ENCODE peak calls at places on chromosomes 13 and 19, in ten cellular contexts. E, I, G, T, Z, L, M, U, S and P are unnamed samples.

GRCh38 chr19:41537789-41538188 is 38.2 kb upstream of the CEACAM21 start:
- DNase-seq in L (no peak), Z (peak; percentile 41), M (no peak), E (no peak), S (peak; percentile 31), U (no peak), I (no peak), G (no peak), T (no peak), P (no peak)

GRCh38 chr13:51534075-51534817 is 50.0 kb upstream of the WDFY2 start:
- DNase-seq in U (no peak), L (peak; percentile 22), S (no peak), E (no peak), T (no peak), M (no peak), G (no peak), I (no peak), Z (no peak), P (no peak)

GRCh38 chr19:41407271-41407670 is 9.7 kb downstream of the BCKDHA start:
- DNase-seq in Z (no peak), S (no peak), E (peak; percentile 19), I (no peak), G (peak; percentile 67), M (no peak), L (no peak), T (no peak), U (no peak), P (no peak)

GRCh38 chr19:34173145-34173956 is 1.0 kb downstream of the LSM14A start:
- DNase-seq in U (peak; percentile 19), S (peak; percentile 41), I (no peak), T (no peak), E (peak; percentile 48), M (peak; percentile 36), Z (peak; percentile 61), L (peak; percentile 15), G (peak; percentile 65), P (peak; percentile 44)

GRCh38 chr13:101025925-101026324 is 351.3 kb upstream of the TMTC4 start:
- DNase-seq in L (no peak), I (no peak), U (no peak), S (no peak), M (no peak), E (no peak), Z (peak; percentile 64), G (no peak), T (no peak), P (no peak)

GRCh38 chr13:112332727-112333126 is 43.4 kb upstream of the SPACA7 start:
- DNase-seq in M (no peak), Z (no peak), T (no peak), G (no peak), I (no peak), U (no peak), S (no peak), L (no peak), E (no peak), P (no peak)

GRCh38 chr19:54684537-54684936 is 21.8 kb downstream of the LILRB4 start:
- DNase-seq in T (no peak), L (no peak), Z (peak; percentile 66), G (no peak), U (no peak), I (no peak), S (no peak), M (no peak), E (peak; percentile 2), P (no peak)

GRCh38 chr13:23696610-23697009 is 126.4 kb downstream of the TNFRSF19 start:
- DNase-seq in T (no peak), E (no peak), G (no peak), L (no peak), S (no peak), Z (no peak), M (no peak), U (no peak), I (no peak), P (peak; percentile 21)

DNA sequence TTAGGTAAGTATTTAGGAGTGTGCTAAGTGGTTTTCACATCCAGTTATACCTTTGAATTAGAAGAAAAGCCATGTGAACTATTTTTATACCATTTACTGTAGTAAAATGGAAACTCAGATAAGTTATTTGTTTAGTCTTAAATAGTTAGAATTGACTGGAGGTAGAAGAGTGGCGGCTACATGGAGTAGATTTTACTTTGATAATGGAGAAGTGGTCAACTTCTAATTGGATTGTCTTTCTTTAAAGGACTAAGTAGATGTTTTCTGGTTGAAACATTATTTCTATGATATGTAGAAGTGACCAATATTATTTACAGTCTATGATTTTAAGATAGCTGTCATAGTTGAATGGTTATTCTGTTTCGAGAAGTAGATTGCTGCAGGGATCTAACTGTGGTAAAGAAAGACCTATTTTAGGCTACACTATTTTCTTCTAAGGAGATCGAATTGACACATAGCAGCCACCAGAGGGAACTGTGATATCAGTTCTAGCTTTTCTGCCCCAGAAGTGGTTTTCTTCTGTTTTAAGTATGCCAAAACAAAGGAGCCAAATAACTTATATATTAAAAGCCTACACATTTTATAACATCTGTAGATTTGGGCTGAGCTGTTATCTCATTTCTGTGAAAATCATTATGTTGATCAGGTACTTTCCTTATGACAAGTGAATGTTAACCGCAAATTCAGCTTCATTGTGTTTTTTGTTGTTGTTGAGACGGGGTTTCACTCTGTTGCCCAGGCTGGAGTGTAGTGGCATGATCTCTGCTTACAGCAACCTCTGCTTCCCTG is 26.1 kb downstream of the ZMYM2 start:
- DNase-seq in L (no peak), T (no peak), M (peak; percentile 20), U (no peak), G (no peak), Z (peak; percentile 55), I (no peak), S (peak; percentile 74), E (peak; percentile 35), P (no peak)
- TF ChIP-seq CTCF in L (peak; percentile 30), T (peak; percentile 18), M (peak; percentile 76), U (peak; percentile 37), G (peak; percentile 77), Z (peak; percentile 81), I (no peak), S (peak; percentile 76), E (peak; percentile 69), P (peak; percentile 76)

DNA sequence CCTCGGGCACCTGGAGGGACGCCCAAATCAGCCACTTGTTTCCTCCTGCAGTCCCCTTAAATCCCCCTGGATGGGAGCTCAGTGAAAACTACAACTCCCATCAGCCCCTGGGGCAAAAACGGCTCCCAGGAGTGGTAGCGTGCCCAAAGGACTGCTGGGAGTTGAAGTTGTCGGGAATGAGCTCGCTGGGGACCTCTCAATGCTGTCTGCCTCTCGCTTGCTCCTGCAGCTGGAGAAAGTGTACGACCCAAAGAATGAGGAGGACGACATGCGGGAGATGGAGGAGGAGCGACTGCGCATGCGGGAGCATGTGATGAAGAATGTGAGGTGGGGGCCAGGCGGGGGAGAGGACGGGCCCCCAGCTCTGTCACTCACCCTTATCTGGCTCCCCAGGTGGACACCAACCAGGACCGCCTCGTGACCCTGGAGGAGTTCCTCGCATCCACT is 14.7 kb upstream of the DHDH start:
- DNase-seq in G (peak; percentile 83), U (no peak), I (no peak), S (no peak), M (peak; percentile 75), L (no peak), E (no peak), Z (peak; percentile 15), T (no peak), P (no peak)
- H3K27ac ChIP-seq in G (no peak overlapping the region), U (no peak overlapping the region), I (no peak overlapping the region), S (no peak overlapping the region), M (no peak overlapping the region), L (no peak overlapping the region), E (no peak overlapping the region), Z (no peak overlapping the region), T (no peak overlapping the region), P (no peak overlapping the region)

GRCh38 chr19:12668937-12669271 is 2.3 kb downstream of the WDR83 start:
- DNase-seq in Z (peak; percentile 50), M (peak; percentile 61), U (peak; percentile 35), G (no peak), T (no peak), S (peak; percentile 55), E (peak; percentile 54), L (peak; percentile 69), I (no peak), P (peak; percentile 57)

GRCh38 chr19:12667903-12668302 is 1.3 kb downstream of the WDR83 start:
- DNase-seq in G (no peak), E (no peak), T (no peak), M (no peak), I (no peak), U (no peak), S (no peak), Z (no peak), L (no peak), P (no peak)

GRCh38 chr19:12669272-12670158 is 2.9 kb downstream of the WDR83 start:
- DNase-seq in S (peak; percentile 91), I (no peak), Z (peak; percentile 86), L (peak; percentile 76), T (peak; percentile 40), M (peak; percentile 82), U (peak; percentile 48), G (peak; percentile 75), E (peak; percentile 83), P (peak; percentile 85)

GRCh38 chr19:12666305-12667048 is at the start of the genes MAN2B1 and WDR83:
- DNase-seq in G (peak; percentile 89), Z (peak; percentile 85), T (peak; percentile 25), U (peak; percentile 64), E (peak; percentile 26), M (peak; percentile 98), S (peak; percentile 48), I (no peak), L (peak; percentile 77), P (no peak)

GRCh38 chr19:12668346-12668745 is 1.7 kb downstream of the WDR83 start:
- DNase-seq in G (no peak), M (no peak), I (no peak), T (no peak), S (no peak), U (no peak), Z (no peak), L (no peak), E (no peak), P (no peak)
- H3K4me1 ChIP-seq in G (no peaks in the 10 kb centered on the region), M (peaks cover 5% of the 10 kb centered on the region), I (peaks cover 38% of the 10 kb centered on the region), T (peaks cover 12% of the 10 kb centered on the region), S (peaks cover 12% of the 10 kb centered on the region), U (peaks cover 32% of the 10 kb centered on the region), Z (peaks cover 32% of the 10 kb centered on the region), L (peaks cover 46% of the 10 kb centered on the region), E (peaks cover 21% of the 10 kb centered on the region), P (no peaks in the 10 kb centered on the region)

GRCh38 chr19:49120868-49121267 is 1.5 kb downstream of the PPFIA3 start:
- DNase-seq in Z (no peak), I (no peak), G (no peak), L (no peak), M (no peak), E (no peak), T (no peak), S (no peak), U (no peak), P (no peak)

GRCh38 chr19:49117677-49118564 is 1.0 kb downstream of the C19orf73 start:
- DNase-seq in T (no peak), Z (no peak), U (no peak), E (no peak), I (no peak), L (no peak), G (no peak), M (peak; percentile 17), S (no peak), P (no peak)

GRCh38 chr19:49119411-49120324 is at the start of gene PPFIA3:
- DNase-seq in I (no peak), U (peak; percentile 42), Z (peak; percentile 46), L (peak; percentile 23), S (peak; percentile 51), T (no peak), G (peak; percentile 69), E (peak; percentile 25), M (peak; percentile 72), P (no peak)

GRCh38 chr19:49120325-49120683 is 960 bp downstream of the PPFIA3 start:
- DNase-seq in G (no peak), S (no peak), Z (no peak), T (no peak), M (no peak), I (no peak), U (no peak), L (no peak), E (no peak), P (no peak)

DNA sequence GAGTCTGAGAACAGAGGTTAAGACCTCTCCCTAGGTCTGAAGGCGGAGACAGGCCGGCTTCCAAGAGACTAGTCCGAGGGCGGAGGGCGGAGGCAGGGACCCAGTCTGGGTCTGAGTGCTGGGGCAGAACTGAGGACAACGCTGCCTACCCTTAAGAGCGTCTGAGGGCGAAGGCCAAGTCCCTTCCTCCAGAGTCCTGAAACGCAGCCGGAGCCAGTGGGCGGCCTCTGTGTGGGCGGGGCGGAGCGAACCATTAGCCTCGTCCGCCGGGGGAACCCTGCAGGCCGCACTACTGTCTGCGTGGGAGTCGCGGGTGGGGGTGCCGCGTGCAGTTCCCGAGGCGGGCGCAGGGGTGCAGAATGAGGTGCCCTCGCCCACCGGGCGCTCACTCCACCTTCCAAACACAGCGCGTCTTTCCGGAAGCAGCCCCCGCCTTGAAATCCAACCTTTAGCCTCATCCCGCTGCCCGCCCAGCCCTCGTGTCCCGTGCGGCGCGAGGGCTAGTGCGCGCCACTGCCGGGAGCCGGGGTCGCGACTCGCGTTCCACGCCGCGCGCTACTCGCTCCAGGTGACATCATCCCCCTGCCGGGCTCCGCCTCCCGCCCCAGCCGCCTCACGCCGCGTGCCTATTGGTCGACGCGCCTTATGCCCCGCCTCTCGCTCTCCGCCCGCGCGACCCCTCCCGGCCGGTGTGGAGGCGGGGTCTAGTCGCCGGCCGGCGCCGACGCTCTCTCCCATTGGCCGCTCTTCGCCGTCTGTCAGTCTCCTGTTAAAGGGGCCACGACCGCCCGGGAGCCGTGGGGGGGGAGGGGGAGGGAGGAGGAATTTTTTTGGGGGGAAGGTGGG is at the start of gene C19orf73:
- DNase-seq in E (peak; percentile 75), S (peak; percentile 91), G (peak; percentile 90), I (peak; percentile 73), U (peak; percentile 88), Z (peak; percentile 86), M (peak; percentile 99), T (peak; percentile 81), L (peak; percentile 96), P (peak; percentile 85)
- TF ChIP-seq CTCF in E (no peak), S (no peak), G (no peak), I (peak; percentile 44), U (peak; percentile 70), Z (no peak), M (peak; percentile 13), T (peak; percentile 11), L (peak; percentile 49), P (peak; percentile 25)